ENCODE peak calls at places on chromosomes 6 and 20, in six cellular contexts. One of them, this sample, is unnamed.

GRCh38 chr6:39312912-39313525 is 1.2 kb downstream of the KCNK17 start:
- DNase-seq in IMR-90: no peak
- DNase-seq in tibial artery: no peak
- DNase-seq in AG09309: no peak
- DNase-seq in fibroblast of lung: no peak
- DNase-seq in dorsolateral prefrontal cortex: no peak
- DNase-seq in this sample: no peak

GRCh38 chr6:56808871-56809359 is 146.0 kb upstream of the BEND6 start:
- DNase-seq in fibroblast of lung: no peak
- DNase-seq in IMR-90: peak
- DNase-seq in dorsolateral prefrontal cortex: no peak
- DNase-seq in AG09309: no peak
- DNase-seq in tibial artery: no peak
- DNase-seq in this sample: peak

GRCh38 chr6:148463671-148464070 is 121.0 kb downstream of the SASH1 start:
- DNase-seq in dorsolateral prefrontal cortex: no peak
- DNase-seq in tibial artery: no peak
- DNase-seq in AG09309: no peak
- DNase-seq in fibroblast of lung: no peak
- DNase-seq in IMR-90: peak
- DNase-seq in this sample: no peak

GRCh38 chr6:79048611-79049010 is 29.4 kb downstream of the PHIP start:
- DNase-seq in fibroblast of lung: peak
- DNase-seq in tibial artery: no peak
- DNase-seq in dorsolateral prefrontal cortex: no peak
- DNase-seq in IMR-90: peak
- DNase-seq in AG09309: no peak
- DNase-seq in this sample: peak

GRCh38 chr20:36833275-36834020 is 42.5 kb upstream of the TLDC2 start:
- DNase-seq in IMR-90: peak
- DNase-seq in AG09309: no peak
- DNase-seq in dorsolateral prefrontal cortex: no peak
- DNase-seq in tibial artery: no peak
- DNase-seq in fibroblast of lung: peak
- DNase-seq in this sample: no peak

GRCh38 chr6:51719297-51719696 is 368.1 kb downstream of the PKHD1 start:
- DNase-seq in AG09309: no peak
- DNase-seq in dorsolateral prefrontal cortex: no peak
- DNase-seq in tibial artery: no peak
- DNase-seq in fibroblast of lung: no peak
- DNase-seq in IMR-90: no peak
- DNase-seq in this sample: no peak

GRCh38 chr6:78517399-78517798 is 350.0 kb upstream of the IRAK1BP1 start:
- DNase-seq in IMR-90: no peak
- DNase-seq in AG09309: no peak
- DNase-seq in fibroblast of lung: no peak
- DNase-seq in tibial artery: no peak
- DNase-seq in dorsolateral prefrontal cortex: no peak
- DNase-seq in this sample: no peak

GRCh38 chr20:23995905-23996666 is 7.5 kb upstream of the GGTLC1 start:
- DNase-seq in dorsolateral prefrontal cortex: peak
- DNase-seq in IMR-90: peak
- DNase-seq in fibroblast of lung: peak
- DNase-seq in tibial artery: no peak
- DNase-seq in AG09309: no peak
- DNase-seq in this sample: no peak

GRCh38 chr6:74115674-74116073 is 419.7 kb downstream of the CD109 start:
- DNase-seq in fibroblast of lung: peak
- DNase-seq in tibial artery: no peak
- DNase-seq in AG09309: peak
- DNase-seq in IMR-90: peak
- DNase-seq in dorsolateral prefrontal cortex: no peak
- DNase-seq in this sample: no peak

GRCh38 chr6:98831057-98832031 is 3.0 kb upstream of the POU3F2 start:
- DNase-seq in dorsolateral prefrontal cortex: peak
- DNase-seq in tibial artery: no peak
- DNase-seq in IMR-90: no peak
- DNase-seq in AG09309: no peak
- DNase-seq in fibroblast of lung: no peak
- DNase-seq in this sample: no peak

GRCh38 chr6:6699741-6700367 is 111.3 kb downstream of the LY86 start:
- DNase-seq in dorsolateral prefrontal cortex: peak
- DNase-seq in fibroblast of lung: peak
- DNase-seq in IMR-90: peak
- DNase-seq in AG09309: peak
- DNase-seq in tibial artery: peak
- DNase-seq in this sample: peak

GRCh38 chr6:115545410-115545986 is 515.2 kb downstream of the FRK start:
- DNase-seq in tibial artery: no peak
- DNase-seq in AG09309: no peak
- DNase-seq in dorsolateral prefrontal cortex: no peak
- DNase-seq in fibroblast of lung: no peak
- DNase-seq in IMR-90: no peak
- DNase-seq in this sample: no peak

GRCh38 chr6:105587349-105588115 is 184.7 kb upstream of the PREP start:
- DNase-seq in AG09309: peak
- DNase-seq in fibroblast of lung: no peak
- DNase-seq in IMR-90: peak
- DNase-seq in tibial artery: no peak
- DNase-seq in dorsolateral prefrontal cortex: no peak
- DNase-seq in this sample: no peak

GRCh38 chr6:125809771-125810315 is 19.1 kb downstream of the NCOA7 start:
- DNase-seq in dorsolateral prefrontal cortex: no peak
- DNase-seq in AG09309: no peak
- DNase-seq in IMR-90: no peak
- DNase-seq in fibroblast of lung: no peak
- DNase-seq in tibial artery: no peak
- DNase-seq in this sample: no peak

GRCh38 chr6:125810435-125810834 is 19.7 kb downstream of the NCOA7 start:
- DNase-seq in IMR-90: no peak
- DNase-seq in fibroblast of lung: no peak
- DNase-seq in AG09309: no peak
- DNase-seq in tibial artery: no peak
- DNase-seq in dorsolateral prefrontal cortex: no peak
- DNase-seq in this sample: no peak

GRCh38 chr6:125808591-125808990 is 17.8 kb downstream of the NCOA7 start:
- DNase-seq in IMR-90: no peak
- DNase-seq in AG09309: no peak
- DNase-seq in fibroblast of lung: no peak
- DNase-seq in tibial artery: no peak
- DNase-seq in dorsolateral prefrontal cortex: no peak
- DNase-seq in this sample: no peak

GRCh38 chr6:125812394-125813231 is 21.9 kb downstream of the NCOA7 start:
- DNase-seq in tibial artery: no peak
- DNase-seq in IMR-90: peak
- DNase-seq in AG09309: peak
- DNase-seq in fibroblast of lung: peak
- DNase-seq in dorsolateral prefrontal cortex: no peak
- DNase-seq in this sample: peak

GRCh38 chr6:125811259-125811658 is 20.5 kb downstream of the NCOA7 start:
- DNase-seq in dorsolateral prefrontal cortex: no peak
- DNase-seq in tibial artery: no peak
- DNase-seq in fibroblast of lung: no peak
- DNase-seq in IMR-90: no peak
- DNase-seq in AG09309: no peak
- DNase-seq in this sample: no peak
- TF ChIP-seq CTCF in dorsolateral prefrontal cortex: no peak
- TF ChIP-seq CTCF in tibial artery: no peak
- TF ChIP-seq CTCF in fibroblast of lung: no peak
- TF ChIP-seq CTCF in IMR-90: no peak
- TF ChIP-seq CTCF in AG09309: no peak
- TF ChIP-seq CTCF in this sample: no peak

DNA sequence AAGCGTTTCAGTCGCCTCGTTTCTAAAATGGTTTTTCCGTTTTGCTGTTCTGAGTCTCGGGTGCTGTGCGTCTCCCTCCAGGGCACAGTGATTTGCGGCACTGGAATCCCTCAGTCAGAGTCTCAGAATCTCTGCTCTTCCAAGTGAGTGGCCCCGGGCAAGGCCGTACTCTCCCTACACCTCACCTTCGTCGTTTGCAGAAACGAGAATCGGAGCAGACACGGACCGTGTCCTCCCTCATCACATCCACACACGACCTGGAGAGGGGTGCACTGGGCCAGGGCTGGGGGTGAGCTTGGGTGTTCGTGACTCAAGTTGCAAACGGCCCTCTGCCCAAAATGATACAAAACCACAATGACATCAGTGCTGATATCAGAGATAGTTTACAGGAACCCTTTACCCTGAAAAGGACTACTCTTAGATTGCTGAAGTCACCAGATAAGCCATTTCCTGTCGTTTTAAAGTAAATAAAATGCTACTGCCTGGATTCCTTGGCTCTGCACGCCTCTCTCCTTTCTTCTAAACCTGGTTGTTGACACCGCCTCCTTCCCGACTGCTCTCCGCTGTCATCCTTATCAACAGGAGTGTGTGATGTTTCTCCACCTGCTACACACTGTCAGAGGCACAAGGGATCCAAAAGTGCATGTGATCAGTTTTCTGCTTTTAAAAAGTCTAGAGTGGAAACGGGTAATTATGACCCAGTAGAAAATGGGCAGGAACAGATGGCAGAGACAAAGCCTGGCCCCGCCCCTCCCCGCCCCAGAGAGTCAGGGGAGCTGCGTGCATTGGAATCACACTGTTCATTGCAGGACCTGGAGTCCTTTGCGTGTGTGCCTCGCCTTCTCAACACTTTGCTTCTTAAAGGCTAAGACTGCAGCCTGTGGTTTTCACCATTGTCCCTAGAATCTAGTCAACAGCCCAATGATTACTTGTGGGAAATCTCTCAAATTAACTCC is 38.5 kb downstream of the KIF25 start:
- DNase-seq in dorsolateral prefrontal cortex: no peak
- DNase-seq in tibial artery: no peak
- DNase-seq in IMR-90: peak
- DNase-seq in fibroblast of lung: peak
- DNase-seq in AG09309: no peak
- DNase-seq in this sample: no peak
- H3K4me3 ChIP-seq in dorsolateral prefrontal cortex: peak
- H3K4me3 ChIP-seq in tibial artery: peak
- H3K4me3 ChIP-seq in IMR-90: peak
- H3K4me3 ChIP-seq in fibroblast of lung: peak
- H3K4me3 ChIP-seq in AG09309: peak
- H3K4me3 ChIP-seq in this sample: peak

GRCh38 chr20:61349447-61350165 is 97.5 kb downstream of the CDH4 start:
- DNase-seq in tibial artery: no peak
- DNase-seq in dorsolateral prefrontal cortex: no peak
- DNase-seq in fibroblast of lung: no peak
- DNase-seq in AG09309: no peak
- DNase-seq in IMR-90: no peak
- DNase-seq in this sample: no peak

GRCh38 chr20:61353261-61353995 is 101.4 kb downstream of the CDH4 start:
- DNase-seq in fibroblast of lung: peak
- DNase-seq in tibial artery: no peak
- DNase-seq in AG09309: no peak
- DNase-seq in dorsolateral prefrontal cortex: no peak
- DNase-seq in IMR-90: peak
- DNase-seq in this sample: no peak

GRCh38 chr20:61353996-61354390 is 101.9 kb downstream of the CDH4 start:
- DNase-seq in fibroblast of lung: no peak
- DNase-seq in AG09309: no peak
- DNase-seq in IMR-90: no peak
- DNase-seq in dorsolateral prefrontal cortex: no peak
- DNase-seq in tibial artery: no peak
- DNase-seq in this sample: no peak

GRCh38 chr20:61352381-61353260 is 100.6 kb downstream of the CDH4 start:
- DNase-seq in AG09309: no peak
- DNase-seq in IMR-90: no peak
- DNase-seq in dorsolateral prefrontal cortex: no peak
- DNase-seq in fibroblast of lung: no peak
- DNase-seq in tibial artery: no peak
- DNase-seq in this sample: no peak

DNA sequence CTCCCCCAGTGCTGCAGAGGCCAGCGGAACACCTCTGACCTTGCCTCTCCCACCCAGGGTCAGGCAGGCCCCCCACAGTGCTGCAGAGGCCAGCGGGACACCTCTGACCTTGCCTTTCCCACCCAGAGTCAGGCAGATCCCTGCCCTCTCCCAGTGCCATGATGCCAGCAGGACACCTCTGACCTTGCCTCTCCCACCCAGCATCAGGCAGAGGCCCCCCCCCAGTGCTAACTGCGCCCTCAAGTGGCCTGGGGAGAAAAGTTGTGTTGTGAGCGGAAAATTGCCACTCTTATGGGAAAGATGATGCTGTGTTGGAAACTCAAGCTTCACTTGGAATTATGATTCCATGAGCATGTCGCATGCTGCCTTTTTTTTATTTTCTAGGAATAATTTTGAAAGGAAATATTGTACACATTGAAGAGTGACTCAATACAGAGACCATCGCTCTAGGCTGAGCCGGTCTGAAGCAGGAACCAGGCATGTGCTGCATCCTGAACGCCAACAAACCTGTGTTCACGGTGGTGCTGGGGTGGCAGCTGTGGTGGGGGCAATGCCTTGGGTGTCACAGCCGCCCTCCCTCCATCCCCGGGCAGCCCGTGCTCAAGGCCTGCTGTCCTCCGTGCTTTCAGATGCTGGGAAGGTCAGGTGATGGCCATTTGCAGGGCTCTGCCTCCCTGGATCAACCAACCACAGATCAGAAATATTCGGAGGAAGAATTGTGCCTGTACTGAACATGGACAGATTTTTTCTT is 98.6 kb downstream of the CDH4 start:
- DNase-seq in tibial artery: no peak
- DNase-seq in dorsolateral prefrontal cortex: no peak
- DNase-seq in AG09309: no peak
- DNase-seq in IMR-90: no peak
- DNase-seq in fibroblast of lung: no peak
- DNase-seq in this sample: no peak
- TF ChIP-seq CTCF in tibial artery: no peak
- TF ChIP-seq CTCF in dorsolateral prefrontal cortex: no peak
- TF ChIP-seq CTCF in AG09309: no peak
- TF ChIP-seq CTCF in IMR-90: no peak
- TF ChIP-seq CTCF in fibroblast of lung: no peak
- TF ChIP-seq CTCF in this sample: peak

GRCh38 chr20:53827996-53828672 is 234.5 kb upstream of the ZNF217 start:
- DNase-seq in dorsolateral prefrontal cortex: no peak
- DNase-seq in IMR-90: peak
- DNase-seq in tibial artery: no peak
- DNase-seq in AG09309: peak
- DNase-seq in fibroblast of lung: peak
- DNase-seq in this sample: peak
- H3K4me3 ChIP-seq in dorsolateral prefrontal cortex: peak
- H3K4me3 ChIP-seq in IMR-90: peak
- H3K4me3 ChIP-seq in tibial artery: peak
- H3K4me3 ChIP-seq in AG09309: no peak
- H3K4me3 ChIP-seq in fibroblast of lung: peak
- H3K4me3 ChIP-seq in this sample: no peak

This sample was measured in retinal pigment epithelial cell.